ENCODE peak calls at places on chromosomes 5 and 9, in seven cellular contexts. G, P, M, K, L, Z and H are unnamed samples.

GRCh38 chr5:153783278-153783677 is 255.4 kb downstream of the FAM114A2 start:
- DNase-seq in G (no peak), P (no peak), M (no peak), K (no peak), L (no peak), Z (no peak), H (no peak)

GRCh38 chr5:143309661-143310431 is 93.6 kb downstream of the NR3C1 start:
- DNase-seq in G (no peak), P (no peak), M (no peak), K (no peak), L (no peak), Z (peak), H (no peak)

GRCh38 chr5:159459132-159459627 is 128.9 kb upstream of the IL12B start:
- DNase-seq in G (no peak), P (no peak), M (no peak), K (no peak), L (no peak), Z (no peak), H (no peak)

GRCh38 chr5:460413-460700 is 17.4 kb downstream of the EXOC3 start:
- DNase-seq in G (no peak), P (no peak), M (no peak), K (no peak), L (no peak), Z (no peak), H (no peak)

GRCh38 chr5:10461904-10462542 is 20.3 kb downstream of the ROPN1L start:
- DNase-seq in G (no peak), P (no peak), M (peak), K (no peak), L (no peak), Z (no peak), H (no peak)

GRCh38 chr9:7780261-7780988 is 19.2 kb downstream of the DMAC1 start:
- DNase-seq in G (no peak), P (no peak), M (no peak), K (no peak), L (no peak), Z (no peak), H (no peak)

GRCh38 chr9:93576296-93577044 is at the start of gene PHF2:
- DNase-seq in G (peak), P (no peak), M (peak), K (peak), L (no peak), Z (no peak), H (no peak)

GRCh38 chr9:74218374-74219063 is 278.6 kb upstream of the RORB start:
- DNase-seq in G (no peak), P (no peak), M (no peak), K (no peak), L (no peak), Z (no peak), H (no peak)

GRCh38 chr5:54663876-54664275 is 146.3 kb downstream of the SNX18 start:
- DNase-seq in G (peak), P (no peak), M (no peak), K (no peak), L (no peak), Z (peak), H (no peak)

GRCh38 chr5:134099288-134099872 is 15.1 kb upstream of the TCF7 start:
- DNase-seq in G (no peak), P (peak), M (no peak), K (no peak), L (no peak), Z (no peak), H (no peak)

GRCh38 chr9:112751059-112751795 is 667 bp downstream of the SNX30 start:
- DNase-seq in G (peak), P (peak), M (peak), K (peak), L (peak), Z (peak), H (peak)

GRCh38 chr5:175059687-175060194 is 335.4 kb downstream of the MSX2 start:
- DNase-seq in G (no peak), P (peak), M (peak), K (peak), L (peak), Z (no peak), H (no peak)

GRCh38 chr5:126464959-126465358 is 41.8 kb downstream of the GRAMD2B start:
- DNase-seq in G (no peak), P (peak), M (no peak), K (no peak), L (no peak), Z (no peak), H (no peak)

GRCh38 chr5:167050568-167051214 is 1240.8 kb upstream of the WWC1 start:
- DNase-seq in G (no peak), P (no peak), M (peak), K (no peak), L (no peak), Z (no peak), H (no peak)

GRCh38 chr9:27529316-27530278 is at the start of gene MOB3B:
- DNase-seq in G (peak), P (peak), M (peak), K (peak), L (peak), Z (peak), H (peak)

GRCh38 chr9:107739601-107740082 is 250.1 kb upstream of the KLF4 start:
- DNase-seq in G (peak), P (peak), M (no peak), K (no peak), L (peak), Z (peak), H (no peak)

GRCh38 chr5:73205309-73205708 is 32.3 kb downstream of the TMEM174 start:
- DNase-seq in G (no peak), P (peak), M (no peak), K (no peak), L (no peak), Z (no peak), H (no peak)

GRCh38 chr5:180098991-180099732 is 27.6 kb upstream of the RNF130 start:
- DNase-seq in G (no peak), P (peak), M (no peak), K (no peak), L (no peak), Z (no peak), H (no peak)

GRCh38 chr5:36029914-36030313 is 36.8 kb downstream of the UGT3A2 start:
- DNase-seq in G (no peak), P (no peak), M (no peak), K (peak), L (peak), Z (no peak), H (no peak)

GRCh38 chr9:106127771-106128170 is 433.4 kb downstream of the TMEM38B start:
- DNase-seq in G (no peak), P (no peak), M (no peak), K (no peak), L (no peak), Z (peak), H (no peak)

GRCh38 chr5:107134931-107135330 is 535.8 kb downstream of the EFNA5 start:
- DNase-seq in G (no peak), P (no peak), M (no peak), K (no peak), L (no peak), Z (peak), H (no peak)

GRCh38 chr9:117488659-117489058 is 73.8 kb upstream of the ASTN2 start:
- DNase-seq in G (no peak), P (no peak), M (no peak), K (no peak), L (no peak), Z (no peak), H (no peak)

GRCh38 chr9:17462869-17463464 is 115.9 kb upstream of the SH3GL2 start:
- DNase-seq in G (no peak), P (no peak), M (peak), K (peak), L (no peak), Z (peak), H (no peak)
- TF ChIP-seq CTCF in G (peak), P (no peak), M (peak), K (peak), L (peak), Z (peak), H (no peak)

GRCh38 chr9:114156311-114156657 is 947 bp downstream of the COL27A1 start:
- DNase-seq in G (peak), P (no peak), M (peak), K (no peak), L (no peak), Z (no peak), H (no peak)

GRCh38 chr9:114156658-114157421 is 1.5 kb downstream of the COL27A1 start:
- DNase-seq in G (peak), P (no peak), M (peak), K (peak), L (peak), Z (no peak), H (peak)

GRCh38 chr9:114155263-114155966 is at the start of gene COL27A1:
- DNase-seq in G (peak), P (peak), M (peak), K (peak), L (peak), Z (peak), H (peak)

GRCh38 chr9:114154597-114155102 is 687 bp upstream of the COL27A1 start:
- DNase-seq in G (no peak), P (no peak), M (no peak), K (no peak), L (no peak), Z (no peak), H (no peak)

GRCh38 chr9:114155967-114156294 is 594 bp downstream of the COL27A1 start:
- DNase-seq in G (no peak), P (no peak), M (peak), K (peak), L (no peak), Z (no peak), H (no peak)
- TF ChIP-seq CTCF in G (no peak), P (no peak), M (peak), K (no peak), L (no peak), Z (no peak), H (no peak)

GRCh38 chr5:17147225-17148120 is 70.0 kb upstream of the BASP1 start:
- DNase-seq in G (no peak), P (no peak), M (peak), K (no peak), L (no peak), Z (no peak), H (no peak)
- TF ChIP-seq CTCF in G (no peak), P (no peak), M (no peak), K (no peak), L (no peak), Z (no peak), H (no peak)

GRCh38 chr5:76144892-76145291 is 61.7 kb downstream of the SV2C start:
- DNase-seq in G (no peak), P (no peak), M (peak), K (no peak), L (no peak), Z (no peak), H (no peak)

GRCh38 chr5:76143884-76144283 is 60.7 kb downstream of the SV2C start:
- DNase-seq in G (no peak), P (no peak), M (no peak), K (no peak), L (no peak), Z (no peak), H (no peak)

GRCh38 chr5:76145945-76146344 is 62.8 kb downstream of the SV2C start:
- DNase-seq in G (no peak), P (no peak), M (peak), K (no peak), L (no peak), Z (peak), H (no peak)
- TF ChIP-seq CTCF in G (no peak), P (no peak), M (peak), K (peak), L (no peak), Z (peak), H (no peak)

DNA sequence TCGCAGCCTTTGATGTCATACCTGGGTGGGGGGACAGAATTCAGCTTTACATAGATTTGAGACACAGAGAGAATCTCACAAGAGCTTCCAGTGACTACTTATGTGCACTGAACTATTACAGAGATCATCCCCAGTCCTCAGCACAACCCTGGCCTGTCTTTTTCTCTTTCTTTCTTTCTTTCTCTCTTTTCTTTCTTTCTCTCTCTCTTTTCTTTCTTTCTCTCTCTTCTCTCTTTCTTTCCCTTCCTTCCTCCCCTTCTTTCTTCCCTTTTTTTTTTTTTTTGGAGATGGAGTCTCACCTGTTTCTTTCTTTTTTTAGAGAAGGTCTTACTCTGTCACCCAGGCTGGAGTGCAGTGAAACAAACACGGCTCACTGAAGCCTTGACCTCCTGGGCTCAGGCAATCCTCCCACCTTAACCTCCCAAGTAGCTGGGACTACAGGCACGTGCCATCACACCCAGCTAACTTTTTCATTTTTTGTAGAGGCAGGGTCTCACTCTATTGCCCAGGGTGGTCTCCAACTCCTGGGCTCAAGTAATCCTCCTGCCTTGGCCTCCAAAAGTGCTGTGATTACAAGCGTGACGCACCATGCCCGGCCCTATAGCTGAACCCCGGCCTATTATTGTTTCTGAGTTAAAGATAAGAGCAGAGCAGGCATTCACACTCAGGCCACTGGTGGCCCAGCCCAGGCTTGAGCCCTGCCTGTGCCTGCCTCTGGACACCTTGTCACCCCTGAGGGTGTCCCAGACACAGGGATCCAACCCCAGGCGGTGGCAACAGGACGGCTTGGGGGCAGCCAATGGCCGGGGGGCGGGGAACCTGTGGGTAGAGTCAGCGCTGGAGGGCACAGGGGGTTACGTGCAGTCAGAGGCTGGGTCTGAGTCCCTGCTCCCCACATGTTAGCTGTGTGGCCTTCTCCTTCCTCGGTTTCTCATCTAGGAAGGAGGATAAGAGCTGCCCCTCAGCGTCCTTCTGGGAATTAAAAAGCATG is 4.3 kb downstream of the PIP5KL1 start:
- DNase-seq in G (no peak), P (no peak), M (no peak), K (no peak), L (no peak), Z (no peak), H (no peak)
- TF ChIP-seq CTCF in G (no peak), P (no peak), M (no peak), K (no peak), L (no peak), Z (no peak), H (no peak)

GRCh38 chr5:145980718-145981117 is 44.3 kb downstream of the SH3RF2 start:
- DNase-seq in G (no peak), P (no peak), M (peak), K (no peak), L (no peak), Z (no peak), H (no peak)
- TF ChIP-seq CTCF in G (peak), P (no peak), M (peak), K (no peak), L (no peak), Z (peak), H (no peak)

DNA sequence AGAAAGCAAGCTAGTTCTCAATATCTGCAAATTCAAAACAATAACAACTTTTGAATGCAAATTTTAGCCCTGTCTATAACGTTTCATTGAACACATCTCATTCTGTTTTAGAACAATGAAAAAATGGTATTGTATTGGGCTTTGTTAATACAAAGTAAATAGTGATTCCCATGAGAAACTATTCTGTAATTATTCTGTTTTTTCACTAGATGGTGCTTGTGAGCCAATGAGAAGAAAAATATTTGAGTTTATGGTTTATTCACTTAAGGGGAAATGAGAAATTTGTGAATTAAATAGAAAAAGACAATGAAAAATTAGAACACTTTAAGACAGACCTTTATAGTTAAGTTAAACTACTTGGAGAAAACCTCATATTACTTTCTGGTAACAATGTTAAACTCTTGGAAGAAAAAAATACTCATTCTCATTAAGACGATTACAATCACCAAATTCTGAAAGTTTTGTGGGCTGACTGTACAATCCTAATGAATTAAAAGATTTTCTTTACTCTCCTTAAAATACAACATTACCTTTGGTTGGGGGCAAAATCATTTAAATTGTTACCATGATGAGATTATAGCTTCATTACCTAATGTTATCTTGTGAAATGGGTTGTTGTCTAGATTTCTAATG is 127.0 kb downstream of the NNT start:
- DNase-seq in G (no peak), P (no peak), M (peak), K (no peak), L (no peak), Z (peak), H (no peak)
- TF ChIP-seq CTCF in G (peak), P (no peak), M (no peak), K (peak), L (peak), Z (peak), H (no peak)

DNA sequence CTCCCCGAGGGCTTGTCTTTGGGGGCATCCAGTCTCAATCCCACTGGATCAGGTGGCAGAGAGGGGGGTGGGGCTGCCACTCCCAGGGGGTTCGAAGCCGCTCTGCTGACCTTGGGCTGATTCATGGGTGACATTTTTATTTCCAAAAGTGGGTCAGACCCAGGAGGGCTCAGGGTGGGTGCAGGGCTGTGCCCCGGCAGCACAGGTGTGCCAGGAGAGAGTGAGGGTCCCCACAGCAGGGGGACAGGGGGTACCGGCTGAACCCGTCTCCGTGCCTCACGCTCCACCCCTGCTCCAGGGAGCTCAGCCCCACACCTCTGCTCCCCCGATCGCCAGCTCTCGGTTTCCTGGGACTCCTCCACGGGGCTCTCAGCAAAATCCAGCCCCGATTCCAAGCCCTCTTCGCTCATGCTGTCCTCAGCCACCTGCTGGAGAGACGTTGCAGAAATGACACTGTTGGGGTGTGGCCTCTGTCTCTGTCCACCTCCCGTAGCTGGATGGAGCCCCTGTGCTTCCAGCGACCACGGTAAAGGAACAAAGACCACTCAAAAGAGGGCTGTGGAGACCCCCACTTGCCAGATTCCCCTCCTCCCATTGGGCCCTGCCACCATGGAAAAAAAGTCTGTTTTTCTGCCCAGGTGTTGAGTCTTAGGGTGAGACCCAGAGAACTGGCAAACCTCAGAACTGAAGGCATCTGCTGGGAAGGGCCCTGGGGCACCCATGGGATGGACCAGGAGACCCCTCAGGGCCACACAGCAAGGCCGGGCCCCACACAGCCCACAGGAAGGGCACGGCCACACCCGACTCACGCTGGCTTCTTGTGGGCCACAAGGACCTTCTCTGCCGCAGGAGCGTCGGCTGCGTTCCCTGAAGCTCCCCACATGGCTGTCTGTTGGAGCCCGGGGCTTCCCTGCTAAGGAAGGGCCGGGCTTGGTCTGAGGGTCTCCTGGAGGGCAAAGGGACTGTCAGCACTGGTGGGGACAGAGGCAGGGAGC is 10.6 kb upstream of the QSOX2 start:
- DNase-seq in G (no peak), P (no peak), M (no peak), K (no peak), L (no peak), Z (peak), H (no peak)
- TF ChIP-seq CTCF in G (no peak), P (no peak), M (peak), K (no peak), L (no peak), Z (peak), H (no peak)

GRCh38 chr9:12790026-12790425 is 15.2 kb downstream of the LURAP1L start:
- DNase-seq in G (no peak), P (no peak), M (no peak), K (no peak), L (no peak), Z (no peak), H (no peak)
- TF ChIP-seq CTCF in G (no peak), P (no peak), M (no peak), K (no peak), L (no peak), Z (no peak), H (no peak)

GRCh38 chr9:129650680-129651235 is 8.8 kb upstream of the ASB6 start:
- DNase-seq in G (no peak), P (no peak), M (no peak), K (no peak), L (no peak), Z (no peak), H (no peak)
- TF ChIP-seq CTCF in G (no peak), P (no peak), M (no peak), K (no peak), L (no peak), Z (no peak), H (no peak)